ENCODE peak calls at places on chromosomes 16 and 17, in ten cellular contexts. One of them, this sample, is unnamed.

GRCh38 chr17:41806685-41807445 is 4.9 kb downstream of the P3H4 start:
- DNase-seq in activated CD8-positive, alpha-beta memory T cell treated with anti-CD3 and anti-CD28 coated beads, Interleukin-2, amount 50 U/mL, for 4 hours: no peak
- DNase-seq in KBM-7: no peak
- DNase-seq in endothelial cell: no peak
- DNase-seq in hepatic stellate cell: no peak
- DNase-seq in A549: no peak
- DNase-seq in nephron progenitor cell: no peak
- DNase-seq in DMS 273 treated with DMSO at 0.1 percent for 48 hours: no peak
- DNase-seq in BE2C: no peak
- DNase-seq in NCI-H510A: no peak
- DNase-seq in this sample: no peak

GRCh38 chr17:57104461-57105175 is 19.6 kb downstream of the AKAP1 start:
- DNase-seq in activated CD8-positive, alpha-beta memory T cell treated with anti-CD3 and anti-CD28 coated beads, Interleukin-2, amount 50 U/mL, for 4 hours: no peak
- DNase-seq in KBM-7: no peak
- DNase-seq in endothelial cell: no peak
- DNase-seq in hepatic stellate cell: peak
- DNase-seq in A549: no peak
- DNase-seq in nephron progenitor cell: no peak
- DNase-seq in DMS 273 treated with DMSO at 0.1 percent for 48 hours: no peak
- DNase-seq in BE2C: no peak
- DNase-seq in NCI-H510A: no peak
- DNase-seq in this sample: no peak

GRCh38 chr17:81481011-81481799 is 31.4 kb downstream of the ACTG1 start:
- DNase-seq in activated CD8-positive, alpha-beta memory T cell treated with anti-CD3 and anti-CD28 coated beads, Interleukin-2, amount 50 U/mL, for 4 hours: peak
- DNase-seq in KBM-7: no peak
- DNase-seq in endothelial cell: peak
- DNase-seq in hepatic stellate cell: peak
- DNase-seq in A549: peak
- DNase-seq in nephron progenitor cell: peak
- DNase-seq in DMS 273 treated with DMSO at 0.1 percent for 48 hours: no peak
- DNase-seq in BE2C: no peak
- DNase-seq in NCI-H510A: peak
- DNase-seq in this sample: peak

GRCh38 chr17:77160877-77161530 is 20.2 kb downstream of the SEC14L1 start:
- DNase-seq in activated CD8-positive, alpha-beta memory T cell treated with anti-CD3 and anti-CD28 coated beads, Interleukin-2, amount 50 U/mL, for 4 hours: no peak
- DNase-seq in KBM-7: no peak
- DNase-seq in endothelial cell: no peak
- DNase-seq in hepatic stellate cell: no peak
- DNase-seq in A549: no peak
- DNase-seq in nephron progenitor cell: no peak
- DNase-seq in DMS 273 treated with DMSO at 0.1 percent for 48 hours: no peak
- DNase-seq in BE2C: no peak
- DNase-seq in NCI-H510A: no peak
- DNase-seq in this sample: no peak

GRCh38 chr17:76191891-76192290 is 48.4 kb downstream of the RNF157 start:
- DNase-seq in activated CD8-positive, alpha-beta memory T cell treated with anti-CD3 and anti-CD28 coated beads, Interleukin-2, amount 50 U/mL, for 4 hours: no peak
- DNase-seq in KBM-7: peak
- DNase-seq in endothelial cell: no peak
- DNase-seq in hepatic stellate cell: no peak
- DNase-seq in A549: no peak
- DNase-seq in nephron progenitor cell: no peak
- DNase-seq in DMS 273 treated with DMSO at 0.1 percent for 48 hours: no peak
- DNase-seq in BE2C: no peak
- DNase-seq in NCI-H510A: no peak
- DNase-seq in this sample: no peak

GRCh38 chr17:77999413-78000173 is 41.1 kb downstream of the TNRC6C start:
- DNase-seq in activated CD8-positive, alpha-beta memory T cell treated with anti-CD3 and anti-CD28 coated beads, Interleukin-2, amount 50 U/mL, for 4 hours: no peak
- DNase-seq in KBM-7: no peak
- DNase-seq in endothelial cell: no peak
- DNase-seq in hepatic stellate cell: no peak
- DNase-seq in A549: no peak
- DNase-seq in nephron progenitor cell: no peak
- DNase-seq in DMS 273 treated with DMSO at 0.1 percent for 48 hours: no peak
- DNase-seq in BE2C: no peak
- DNase-seq in NCI-H510A: no peak
- DNase-seq in this sample: no peak

GRCh38 chr17:60039509-60040442 is 38.9 kb downstream of the HEATR6 start:
- DNase-seq in activated CD8-positive, alpha-beta memory T cell treated with anti-CD3 and anti-CD28 coated beads, Interleukin-2, amount 50 U/mL, for 4 hours: no peak
- DNase-seq in KBM-7: no peak
- DNase-seq in endothelial cell: no peak
- DNase-seq in hepatic stellate cell: no peak
- DNase-seq in A549: no peak
- DNase-seq in nephron progenitor cell: no peak
- DNase-seq in DMS 273 treated with DMSO at 0.1 percent for 48 hours: peak
- DNase-seq in BE2C: no peak
- DNase-seq in NCI-H510A: peak
- DNase-seq in this sample: no peak

GRCh38 chr16:89101303-89102034 is 7.8 kb downstream of the ACSF3 start:
- DNase-seq in activated CD8-positive, alpha-beta memory T cell treated with anti-CD3 and anti-CD28 coated beads, Interleukin-2, amount 50 U/mL, for 4 hours: no peak
- DNase-seq in KBM-7: no peak
- DNase-seq in endothelial cell: no peak
- DNase-seq in hepatic stellate cell: no peak
- DNase-seq in A549: no peak
- DNase-seq in nephron progenitor cell: no peak
- DNase-seq in DMS 273 treated with DMSO at 0.1 percent for 48 hours: no peak
- DNase-seq in BE2C: no peak
- DNase-seq in NCI-H510A: no peak
- DNase-seq in this sample: no peak

GRCh38 chr16:3431779-3432219 is 11.5 kb downstream of the ZNF597 start:
- DNase-seq in activated CD8-positive, alpha-beta memory T cell treated with anti-CD3 and anti-CD28 coated beads, Interleukin-2, amount 50 U/mL, for 4 hours: peak
- DNase-seq in KBM-7: no peak
- DNase-seq in endothelial cell: no peak
- DNase-seq in hepatic stellate cell: no peak
- DNase-seq in A549: no peak
- DNase-seq in nephron progenitor cell: no peak
- DNase-seq in DMS 273 treated with DMSO at 0.1 percent for 48 hours: no peak
- DNase-seq in BE2C: peak
- DNase-seq in NCI-H510A: no peak
- DNase-seq in this sample: no peak

GRCh38 chr16:87499189-87499486 is 6.3 kb upstream of the ZCCHC14 start:
- DNase-seq in activated CD8-positive, alpha-beta memory T cell treated with anti-CD3 and anti-CD28 coated beads, Interleukin-2, amount 50 U/mL, for 4 hours: no peak
- DNase-seq in KBM-7: no peak
- DNase-seq in endothelial cell: no peak
- DNase-seq in hepatic stellate cell: peak
- DNase-seq in A549: peak
- DNase-seq in nephron progenitor cell: no peak
- DNase-seq in DMS 273 treated with DMSO at 0.1 percent for 48 hours: no peak
- DNase-seq in BE2C: no peak
- DNase-seq in NCI-H510A: no peak
- DNase-seq in this sample: no peak

This sample was measured in frontal cortex.